ENCODE peak calls at places on chromosomes 2 and 18, in seven cellular contexts. H is tibial artery, Y is psoas muscle, B is left ventricle myocardium inferior, X is GM23248, L is fibroblast of lung, O is HCT116. W is an unnamed sample.

GRCh38 chr2:220556658-220557057 is 929.2 kb downstream of the SLC4A3 start:
- DNase-seq in L (peak; percentile 88), Y (no peak), B (no peak), X (peak; percentile 80), O (no peak), H (no peak), W (no peak)

GRCh38 chr2:178152033-178152432 is 39.8 kb downstream of the RBM45 start:
- DNase-seq in Y (no peak), B (no peak), L (no peak), O (no peak), X (peak; percentile 13), H (no peak), W (no peak)

GRCh38 chr18:3060667-3061580 is 48.0 kb upstream of the LPIN2 start:
- DNase-seq in Y (no peak), O (no peak), L (no peak), H (no peak), B (no peak), X (no peak), W (no peak)

GRCh38 chr2:887639-888038 is 63.0 kb upstream of the SNTG2 start:
- DNase-seq in O (no peak), B (no peak), H (no peak), Y (no peak), X (no peak), L (no peak), W (peak; percentile 41)

GRCh38 chr18:12251311-12251710 is 2.9 kb upstream of the CIDEA start:
- DNase-seq in L (no peak), H (no peak), X (no peak), B (no peak), O (no peak), Y (no peak), W (no peak)

GRCh38 chr18:51668101-51668500 is 470.6 kb upstream of the MEX3C start:
- DNase-seq in Y (peak; percentile 17), B (peak; percentile 19), X (peak; percentile 61), O (peak; percentile 8), H (no peak), L (peak; percentile 11), W (no peak)

GRCh38 chr2:149387411-149387810 is 57.0 kb downstream of the LYPD6 start:
- DNase-seq in O (no peak), B (no peak), L (no peak), X (peak; percentile 20), H (no peak), Y (no peak), W (no peak)

GRCh38 chr2:32009479-32010256 is 1.1 kb downstream of the MEMO1 start:
- DNase-seq in Y (peak; percentile 40), L (peak; percentile 32), H (peak; percentile 73), O (no peak), X (peak; percentile 72), B (peak; percentile 40), W (peak; percentile 68)

GRCh38 chr18:24075731-24076130 is 61.2 kb downstream of the TTC39C start:
- DNase-seq in Y (no peak), X (peak; percentile 5), O (peak; percentile 4), B (no peak), L (no peak), H (no peak), W (no peak)

GRCh38 chr2:55862269-55862668 is 61.3 kb downstream of the EFEMP1 start:
- DNase-seq in O (no peak), H (peak; percentile 79), B (no peak), L (peak; percentile 96), Y (no peak), X (peak; percentile 93), W (no peak)

GRCh38 chr2:174012347-174013309 is 47.5 kb upstream of the SP3 start:
- DNase-seq in B (peak; percentile 85), L (peak; percentile 60), O (no peak), Y (peak; percentile 77), X (peak; percentile 85), H (peak; percentile 87), W (no peak)

GRCh38 chr2:62794791-62795190 is 89.3 kb downstream of the EHBP1 start:
- DNase-seq in Y (no peak), X (peak; percentile 67), L (peak; percentile 77), O (no peak), H (no peak), B (no peak), W (no peak)

GRCh38 chr2:64017811-64018714 is 1.2 kb downstream of the VPS54 start:
- DNase-seq in Y (no peak), B (no peak), H (no peak), X (peak; percentile 65), L (peak; percentile 34), O (no peak), W (no peak)

GRCh38 chr2:241545113-241545512 is 13.4 kb upstream of the BOK start:
- DNase-seq in X (peak; percentile 80), Y (no peak), B (no peak), H (no peak), L (peak; percentile 77), O (no peak), W (no peak)

GRCh38 chr2:132804045-132804444 is 134.0 kb upstream of the LYPD1 start:
- DNase-seq in H (no peak), B (no peak), O (no peak), X (peak; percentile 82), Y (no peak), L (peak; percentile 80), W (no peak)

GRCh38 chr2:200353125-200353524 is 46.6 kb downstream of the SPATS2L start:
- DNase-seq in B (no peak), L (peak; percentile 85), Y (no peak), H (no peak), X (no peak), O (no peak), W (no peak)

GRCh38 chr2:8086796-8087479 is 594.9 kb upstream of the ID2 start:
- DNase-seq in L (peak; percentile 99), O (no peak), H (no peak), B (no peak), X (peak; percentile 98), Y (no peak), W (no peak)

GRCh38 chr18:51162617-51163016 is 34.9 kb downstream of the MEX3C start:
- DNase-seq in L (no peak), O (no peak), X (no peak), Y (no peak), B (no peak), H (no peak), W (no peak)

GRCh38 chr2:95297088-95297487 is at the start of gene KCNIP3:
- DNase-seq in B (no peak), L (peak; percentile 18), X (no peak), H (no peak), Y (no peak), O (no peak), W (no peak)

GRCh38 chr2:240431663-240432424 is 3.6 kb upstream of the GPC1 start:
- DNase-seq in O (no peak), B (peak; percentile 2), L (no peak), X (no peak), H (peak; percentile 56), Y (no peak), W (peak; percentile 59)

GRCh38 chr2:217827430-217828201 is 175.2 kb downstream of the TNS1 start:
- DNase-seq in X (peak; percentile 63), L (peak; percentile 24), H (no peak), O (no peak), B (peak; percentile 65), Y (peak; percentile 70), W (no peak)

GRCh38 chr2:16119741-16120140 is 179.4 kb downstream of the MYCN start:
- DNase-seq in B (no peak), X (no peak), O (no peak), L (no peak), Y (no peak), H (no peak), W (no peak)

GRCh38 chr2:196336715-196337617 is 165.6 kb upstream of the STK17B start:
- DNase-seq in H (no peak), B (no peak), L (peak; percentile 29), O (no peak), Y (no peak), X (peak; percentile 74), W (no peak)

GRCh38 chr2:238920601-238921001 is 72.7 kb downstream of the TWIST2 start:
- DNase-seq in B (no peak), L (no peak), Y (no peak), O (no peak), X (no peak), H (peak; percentile 63), W (peak; percentile 28)

GRCh38 chr2:85231952-85232351 is 95.8 kb downstream of the TGOLN2 start:
- DNase-seq in X (no peak), B (no peak), H (no peak), O (no peak), L (no peak), Y (no peak), W (no peak)

GRCh38 chr2:104862061-104862941 is 8.4 kb downstream of the POU3F3 start:
- DNase-seq in H (no peak), L (peak; percentile 82), O (no peak), Y (no peak), X (peak; percentile 27), B (no peak), W (no peak)

GRCh38 chr2:175062787-175063585 is 57.8 kb upstream of the CHN1 start:
- DNase-seq in B (no peak), Y (no peak), X (no peak), L (no peak), O (no peak), H (no peak), W (no peak)

GRCh38 chr2:197219636-197220035 is 90.9 kb downstream of the ANKRD44 start:
- DNase-seq in O (no peak), X (no peak), L (no peak), H (no peak), B (no peak), Y (no peak), W (no peak)

GRCh38 chr2:151664520-151664919 is 69.8 kb downstream of the NEB start:
- DNase-seq in L (no peak), O (no peak), H (no peak), Y (no peak), X (no peak), B (no peak), W (no peak)

GRCh38 chr2:151543898-151544297 is 134.2 kb downstream of the RIF1 start:
- DNase-seq in L (no peak), B (no peak), Y (no peak), O (no peak), X (peak; percentile 33), H (no peak), W (no peak)

GRCh38 chr2:144389930-144390311 is 130.0 kb downstream of the ZEB2 start:
- DNase-seq in L (no peak), O (no peak), H (no peak), X (no peak), Y (no peak), B (no peak), W (no peak)
- H3K27ac ChIP-seq in L (no peak overlapping the region), O (no peak overlapping the region), H (peak overlapping the region; percentile 47), X (no peak overlapping the region), Y (no peak overlapping the region), B (peak overlapping the region; percentile 61), W (peak overlapping the region; percentile 35)

GRCh38 chr2:45951025-45951737 is 299.7 kb downstream of the PRKCE start:
- DNase-seq in O (no peak), B (no peak), X (no peak), H (no peak), L (no peak), Y (no peak), W (no peak)
- H3K27ac ChIP-seq in O (no peak overlapping the region), B (no peak overlapping the region), X (no peak overlapping the region), H (no peak overlapping the region), L (no peak overlapping the region), Y (no peak overlapping the region), W (no peak overlapping the region)

GRCh38 chr18:8942021-8942908 is 160.2 kb upstream of the NDUFV2 start:
- DNase-seq in X (peak; percentile 52), O (no peak), L (peak; percentile 41), B (no peak), Y (no peak), H (no peak), W (no peak)
- H3K27ac ChIP-seq in X (peak overlapping the region; percentile 20), O (no peak overlapping the region), L (no peak overlapping the region), B (no peak overlapping the region), Y (no peak overlapping the region), H (no peak overlapping the region), W (no peak overlapping the region)

GRCh38 chr2:206535587-206535986 is 92.3 kb downstream of the ADAM23 start:
- DNase-seq in X (no peak), H (no peak), O (no peak), Y (no peak), L (no peak), B (no peak), W (no peak)
- H3K27ac ChIP-seq in X (no peak overlapping the region), H (no peak overlapping the region), O (no peak overlapping the region), Y (no peak overlapping the region), L (no peak overlapping the region), B (no peak overlapping the region), W (no peak overlapping the region)